ENCODE peak calls at places on chromosomes 6 and 20, in four cellular contexts. One of them, this sample, is unnamed.

GRCh38 chr6:19705606-19706005 is 131.6 kb upstream of the ID4 start:
- DNase-seq in BJ: peak
- DNase-seq in esophagus squamous epithelium: no peak
- DNase-seq in lung: no peak
- DNase-seq in this sample: no peak

GRCh38 chr6:75278474-75279077 is 6.0 kb downstream of the TMEM30A start:
- DNase-seq in BJ: no peak
- DNase-seq in esophagus squamous epithelium: no peak
- DNase-seq in lung: no peak
- DNase-seq in this sample: peak

GRCh38 chr6:43812850-43813584 is 43.0 kb downstream of the VEGFA start:
- DNase-seq in BJ: no peak
- DNase-seq in esophagus squamous epithelium: no peak
- DNase-seq in lung: peak
- DNase-seq in this sample: no peak

GRCh38 chr6:105270511-105270910 is 90.7 kb upstream of the POPDC3 start:
- DNase-seq in BJ: peak
- DNase-seq in esophagus squamous epithelium: no peak
- DNase-seq in lung: no peak
- DNase-seq in this sample: peak

GRCh38 chr6:108735310-108735990 is 112.8 kb upstream of the ARMC2 start:
- DNase-seq in BJ: no peak
- DNase-seq in esophagus squamous epithelium: no peak
- DNase-seq in lung: no peak
- DNase-seq in this sample: no peak

GRCh38 chr6:130434174-130434873 is 68.5 kb downstream of the TMEM200A start:
- DNase-seq in BJ: no peak
- DNase-seq in esophagus squamous epithelium: no peak
- DNase-seq in lung: no peak
- DNase-seq in this sample: peak

GRCh38 chr6:140079328-140079727 is 704.9 kb upstream of the CITED2 start:
- DNase-seq in BJ: no peak
- DNase-seq in esophagus squamous epithelium: no peak
- DNase-seq in lung: no peak
- DNase-seq in this sample: peak

GRCh38 chr6:12171735-12172134 is 118.4 kb upstream of the EDN1 start:
- DNase-seq in BJ: no peak
- DNase-seq in esophagus squamous epithelium: no peak
- DNase-seq in lung: no peak
- DNase-seq in this sample: no peak

GRCh38 chr20:3687655-3688054 is 5.8 kb upstream of the ADAM33 start:
- DNase-seq in BJ: no peak
- DNase-seq in esophagus squamous epithelium: no peak
- DNase-seq in lung: no peak
- DNase-seq in this sample: peak

GRCh38 chr20:33909331-33909921 is 84.3 kb upstream of the RALY start:
- DNase-seq in BJ: peak
- DNase-seq in esophagus squamous epithelium: no peak
- DNase-seq in lung: peak
- DNase-seq in this sample: peak

GRCh38 chr20:1171461-1172093 is 13.2 kb downstream of the TMEM74B start:
- DNase-seq in BJ: no peak
- DNase-seq in esophagus squamous epithelium: no peak
- DNase-seq in lung: no peak
- DNase-seq in this sample: peak

GRCh38 chr20:41135187-41135887 is 2.0 kb upstream of the PLCG1 start:
- DNase-seq in BJ: no peak
- DNase-seq in esophagus squamous epithelium: no peak
- DNase-seq in lung: no peak
- DNase-seq in this sample: peak

GRCh38 chr6:73985891-73986290 is 289.9 kb downstream of the CD109 start:
- DNase-seq in BJ: peak
- DNase-seq in esophagus squamous epithelium: no peak
- DNase-seq in lung: no peak
- DNase-seq in this sample: peak

GRCh38 chr6:159042003-159042823 is 2.6 kb downstream of the TAGAP start:
- DNase-seq in BJ: no peak
- DNase-seq in esophagus squamous epithelium: no peak
- DNase-seq in lung: peak
- DNase-seq in this sample: peak

GRCh38 chr20:38927902-38928578 is 1.8 kb downstream of the FAM83D start:
- DNase-seq in BJ: no peak
- DNase-seq in esophagus squamous epithelium: no peak
- DNase-seq in lung: no peak
- DNase-seq in this sample: no peak

GRCh38 chr6:154962751-154963150 is 32.4 kb upstream of the TIAM2 start:
- DNase-seq in BJ: peak
- DNase-seq in esophagus squamous epithelium: no peak
- DNase-seq in lung: no peak
- DNase-seq in this sample: no peak

This sample was measured in A673.